ENCODE peak calls at places on chromosomes 3 and 15, in ten cellular contexts. Q is bronchial epithelial cell, H is fibroblast of mammary gland, J is neural progenitor cell, E is psoas muscle, X is adrenal gland, M is AG04450, T is AG10803, L is colonic mucosa, G is A549. B is an unnamed sample.

GRCh38 chr3:141280690-141281089 is 49.1 kb downstream of the PXYLP1 start:
- DNase-seq in Q (no peak), H (no peak), J (no peak), E (no peak), X (no peak), M (no peak), T (no peak), L (no peak), G (no peak), B (no peak)

GRCh38 chr3:141410408-141410807 is 42.1 kb downstream of the ZBTB38 start:
- DNase-seq in Q (no peak), H (peak), J (no peak), E (peak), X (peak), M (no peak), T (peak), L (peak), G (peak), B (no peak)

GRCh38 chr3:59052803-59053411 is 3.1 kb upstream of the CFAP20DC start:
- DNase-seq in Q (peak), H (peak), J (peak), E (no peak), X (peak), M (peak), T (peak), L (peak), G (peak), B (no peak)

GRCh38 chr3:117141821-117142220 is 432.2 kb downstream of the TUSC7 start:
- DNase-seq in Q (no peak), H (no peak), J (no peak), E (no peak), X (no peak), M (no peak), T (no peak), L (no peak), G (no peak), B (no peak)

GRCh38 chr15:35784745-35785144 is 238.8 kb upstream of the DPH6 start:
- DNase-seq in Q (no peak), H (no peak), J (no peak), E (no peak), X (no peak), M (no peak), T (no peak), L (no peak), G (peak), B (no peak)

GRCh38 chr15:92681141-92681622 is 25.6 kb upstream of the FAM174B start:
- DNase-seq in Q (peak), H (peak), J (no peak), E (no peak), X (peak), M (peak), T (peak), L (no peak), G (peak), B (peak)

GRCh38 chr15:69357773-69358765 is 56.1 kb upstream of the KIF23 start:
- DNase-seq in Q (no peak), H (peak), J (peak), E (no peak), X (peak), M (no peak), T (peak), L (peak), G (no peak), B (no peak)

GRCh38 chr15:52227456-52227855 is 36.3 kb upstream of the GNB5 start:
- DNase-seq in Q (peak), H (peak), J (peak), E (no peak), X (peak), M (peak), T (peak), L (peak), G (peak), B (peak)

GRCh38 chr3:128560768-128561167 is 67.8 kb upstream of the GATA2 start:
- DNase-seq in Q (no peak), H (no peak), J (no peak), E (no peak), X (no peak), M (no peak), T (no peak), L (no peak), G (no peak), B (no peak)

GRCh38 chr3:98180311-98180710 is 13.8 kb downstream of the OR5H15 start:
- DNase-seq in Q (no peak), H (no peak), J (no peak), E (no peak), X (no peak), M (no peak), T (no peak), L (no peak), G (no peak), B (no peak)

GRCh38 chr3:98188553-98188952 is 22.1 kb downstream of the OR5H15 start:
- DNase-seq in Q (peak), H (no peak), J (peak), E (no peak), X (no peak), M (no peak), T (no peak), L (no peak), G (peak), B (no peak)

GRCh38 chr3:98182196-98182595 is 15.7 kb downstream of the OR5H15 start:
- DNase-seq in Q (no peak), H (no peak), J (no peak), E (no peak), X (no peak), M (no peak), T (no peak), L (no peak), G (no peak), B (no peak)

GRCh38 chr3:98185180-98185579 is 18.7 kb downstream of the OR5H15 start:
- DNase-seq in Q (no peak), H (no peak), J (peak), E (no peak), X (no peak), M (no peak), T (no peak), L (no peak), G (peak), B (no peak)
- TF ChIP-seq CTCF in Q (no peak), H (no peak), J (peak), E (no peak), X (no peak), M (no peak), T (no peak), L (no peak), G (no peak), B (no peak)

GRCh38 chr3:38968891-38969290 is 82.9 kb downstream of the SCN11A start:
- DNase-seq in Q (no peak), H (no peak), J (no peak), E (no peak), X (no peak), M (no peak), T (no peak), L (no peak), G (no peak), B (no peak)

GRCh38 chr3:38968403-38968802 is 83.3 kb downstream of the SCN11A start:
- DNase-seq in Q (no peak), H (no peak), J (no peak), E (no peak), X (no peak), M (no peak), T (no peak), L (no peak), G (no peak), B (no peak)

GRCh38 chr3:38960953-38961622 is 90.7 kb downstream of the SCN11A start:
- DNase-seq in Q (peak), H (peak), J (peak), E (no peak), X (peak), M (no peak), T (peak), L (peak), G (peak), B (no peak)

GRCh38 chr3:38966956-38967795 is 84.6 kb downstream of the SCN11A start:
- DNase-seq in Q (peak), H (no peak), J (no peak), E (no peak), X (no peak), M (no peak), T (peak), L (no peak), G (no peak), B (no peak)

GRCh38 chr3:38964646-38965045 is 87.1 kb downstream of the SCN11A start:
- DNase-seq in Q (no peak), H (no peak), J (no peak), E (no peak), X (no peak), M (no peak), T (peak), L (no peak), G (no peak), B (no peak)
- H3K4me3 ChIP-seq in Q (no peak), H (no peak), J (no peak), E (no peak), X (no peak), M (no peak), T (no peak), L (no peak), G (no peak), B (no peak)

DNA sequence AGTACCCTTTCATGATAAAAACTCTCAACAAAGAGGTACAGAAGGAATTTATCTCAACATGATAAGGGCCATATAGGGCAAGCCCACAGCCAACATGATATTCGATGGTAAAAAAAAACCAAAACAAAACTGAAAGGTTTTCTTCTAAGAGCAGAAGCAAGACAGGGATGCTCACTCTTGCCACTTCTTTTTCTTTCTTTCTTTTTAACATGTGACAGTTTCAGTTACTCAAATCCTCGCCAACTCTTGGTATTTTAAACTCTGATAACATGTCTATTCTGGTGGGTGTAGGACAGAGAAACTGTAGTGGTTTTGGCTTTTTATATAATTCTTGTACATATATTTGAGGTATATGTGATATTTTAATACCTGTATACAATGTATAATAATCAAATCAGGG is 74.0 kb upstream of the NMNAT3 start:
- DNase-seq in Q (no peak), H (no peak), J (no peak), E (no peak), X (no peak), M (no peak), T (no peak), L (no peak), G (no peak), B (no peak)
- TF ChIP-seq CTCF in Q (no peak), H (no peak), J (no peak), E (no peak), X (no peak), M (no peak), T (no peak), L (no peak), G (no peak), B (no peak)

DNA sequence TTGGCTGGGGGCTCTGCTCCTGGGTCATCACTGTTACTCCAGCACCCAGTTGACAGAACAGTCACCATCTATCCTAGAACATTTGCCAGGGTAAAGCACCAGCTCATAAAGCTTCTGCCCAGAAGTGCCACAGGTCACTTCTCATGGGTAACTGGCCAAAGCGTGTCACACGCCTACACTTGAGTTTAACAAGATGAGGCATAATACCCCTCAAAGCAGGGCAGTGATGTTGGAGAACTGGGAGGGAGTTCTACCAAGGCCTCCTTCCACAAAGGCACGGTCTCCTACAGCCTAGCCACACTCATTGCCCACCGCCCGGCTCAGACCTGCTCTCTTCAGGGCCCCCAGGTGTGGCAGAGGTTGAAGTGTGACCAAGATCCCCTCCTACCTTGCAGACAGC is 107.9 kb downstream of the ETFA start:
- DNase-seq in Q (no peak), H (no peak), J (no peak), E (no peak), X (no peak), M (no peak), T (no peak), L (no peak), G (no peak), B (no peak)
- H3K4me3 ChIP-seq in Q (no peak), H (no peak), J (no peak), E (no peak), X (no peak), M (no peak), T (no peak), L (no peak), G (no peak), B (no peak)

GRCh38 chr15:90881181-90881977 is 2.9 kb upstream of the FES start:
- DNase-seq in Q (no peak), H (no peak), J (no peak), E (no peak), X (no peak), M (no peak), T (no peak), L (no peak), G (no peak), B (no peak)
- TF ChIP-seq CTCF in Q (no peak), H (no peak), J (no peak), E (no peak), X (no peak), M (no peak), T (no peak), L (no peak), G (no peak), B (no peak)

GRCh38 chr3:13550791-13551360 is 2.0 kb downstream of the FBLN2 start:
- DNase-seq in Q (no peak), H (no peak), J (no peak), E (peak), X (no peak), M (no peak), T (no peak), L (no peak), G (no peak), B (no peak)
- H3K4me3 ChIP-seq in Q (no peak), H (no peak), J (no peak), E (peak), X (no peak), M (no peak), T (peak), L (no peak), G (no peak), B (no peak)

GRCh38 chr3:119301001-119301400 is 6.8 kb downstream of the ARHGAP31 start:
- DNase-seq in Q (no peak), H (no peak), J (no peak), E (no peak), X (no peak), M (no peak), T (peak), L (no peak), G (no peak), B (no peak)
- TF ChIP-seq CTCF in Q (no peak), H (no peak), J (no peak), E (no peak), X (no peak), M (no peak), T (no peak), L (no peak), G (no peak), B (no peak)

GRCh38 chr15:73370151-73370550 is 1.4 kb upstream of the HCN4 start:
- DNase-seq in Q (peak), H (no peak), J (peak), E (no peak), X (no peak), M (no peak), T (no peak), L (no peak), G (no peak), B (no peak)

GRCh38 chr15:73369073-73369694 is 426 bp upstream of the HCN4 start:
- DNase-seq in Q (no peak), H (no peak), J (peak), E (no peak), X (no peak), M (no peak), T (no peak), L (no peak), G (no peak), B (no peak)

GRCh38 chr15:73368301-73369072 is at the start of gene HCN4:
- DNase-seq in Q (no peak), H (no peak), J (peak), E (no peak), X (no peak), M (no peak), T (no peak), L (no peak), G (no peak), B (no peak)

GRCh38 chr15:73366766-73367623 is 1.8 kb downstream of the HCN4 start:
- DNase-seq in Q (no peak), H (no peak), J (peak), E (no peak), X (no peak), M (no peak), T (no peak), L (no peak), G (no peak), B (no peak)

GRCh38 chr15:73367624-73368300 is 996 bp downstream of the HCN4 start:
- DNase-seq in Q (no peak), H (no peak), J (peak), E (no peak), X (no peak), M (no peak), T (no peak), L (no peak), G (no peak), B (no peak)
- H3K4me3 ChIP-seq in Q (no peak), H (no peak), J (peak), E (peak), X (peak), M (no peak), T (no peak), L (peak), G (peak), B (no peak)

B was measured in AG04449.